ENCODE peak calls at places on chromosomes 16 and 17, in seven cellular contexts. One of them, this sample, is unnamed.

GRCh38 chr17:50815400-50815799 is 20.0 kb upstream of the WFIKKN2 start:
- DNase-seq in activated CD8-positive, alpha-beta memory T cell treated with anti-CD3 and anti-CD28 coated beads, Interleukin-2, amount 50 U/mL, for 48 hours: no peak
- DNase-seq in M059J: no peak
- DNase-seq in activated T-cell treated with anti-CD3 and anti-CD28 coated beads for 24 hours: no peak
- DNase-seq in GF-D8: no peak
- DNase-seq in stimulated activated CD4-positive, alpha-beta T cell treated with anti-CD3 and anti-CD28 coated beads, TNF-alpha, amount 100 ng/mL, for 4 hours: no peak
- DNase-seq in body of pancreas: no peak
- DNase-seq in this sample: no peak

GRCh38 chr17:79044462-79044861 is 20.5 kb downstream of the C1QTNF1 start:
- DNase-seq in activated CD8-positive, alpha-beta memory T cell treated with anti-CD3 and anti-CD28 coated beads, Interleukin-2, amount 50 U/mL, for 48 hours: no peak
- DNase-seq in M059J: no peak
- DNase-seq in activated T-cell treated with anti-CD3 and anti-CD28 coated beads for 24 hours: no peak
- DNase-seq in GF-D8: no peak
- DNase-seq in stimulated activated CD4-positive, alpha-beta T cell treated with anti-CD3 and anti-CD28 coated beads, TNF-alpha, amount 100 ng/mL, for 4 hours: no peak
- DNase-seq in body of pancreas: no peak
- DNase-seq in this sample: no peak

GRCh38 chr16:29007865-29008593 is 23.2 kb downstream of the LAT start:
- DNase-seq in activated CD8-positive, alpha-beta memory T cell treated with anti-CD3 and anti-CD28 coated beads, Interleukin-2, amount 50 U/mL, for 48 hours: peak; percentile 80
- DNase-seq in M059J: peak; percentile 81
- DNase-seq in activated T-cell treated with anti-CD3 and anti-CD28 coated beads for 24 hours: peak; percentile 70
- DNase-seq in GF-D8: no peak
- DNase-seq in stimulated activated CD4-positive, alpha-beta T cell treated with anti-CD3 and anti-CD28 coated beads, TNF-alpha, amount 100 ng/mL, for 4 hours: peak; percentile 63
- DNase-seq in body of pancreas: no peak
- DNase-seq in this sample: peak; percentile 98

GRCh38 chr17:51046527-51047384 is 73.9 kb downstream of the SPAG9 start:
- DNase-seq in activated CD8-positive, alpha-beta memory T cell treated with anti-CD3 and anti-CD28 coated beads, Interleukin-2, amount 50 U/mL, for 48 hours: no peak
- DNase-seq in M059J: peak; percentile 64
- DNase-seq in activated T-cell treated with anti-CD3 and anti-CD28 coated beads for 24 hours: no peak
- DNase-seq in GF-D8: no peak
- DNase-seq in stimulated activated CD4-positive, alpha-beta T cell treated with anti-CD3 and anti-CD28 coated beads, TNF-alpha, amount 100 ng/mL, for 4 hours: no peak
- DNase-seq in body of pancreas: peak; percentile 62
- DNase-seq in this sample: peak; percentile 92

GRCh38 chr17:50412188-50412732 is 13.8 kb upstream of the ACSF2 start:
- DNase-seq in activated CD8-positive, alpha-beta memory T cell treated with anti-CD3 and anti-CD28 coated beads, Interleukin-2, amount 50 U/mL, for 48 hours: no peak
- DNase-seq in M059J: no peak
- DNase-seq in activated T-cell treated with anti-CD3 and anti-CD28 coated beads for 24 hours: no peak
- DNase-seq in GF-D8: no peak
- DNase-seq in stimulated activated CD4-positive, alpha-beta T cell treated with anti-CD3 and anti-CD28 coated beads, TNF-alpha, amount 100 ng/mL, for 4 hours: no peak
- DNase-seq in body of pancreas: no peak
- DNase-seq in this sample: no peak

GRCh38 chr16:17070882-17071592 is 399.7 kb downstream of the XYLT1 start:
- DNase-seq in activated CD8-positive, alpha-beta memory T cell treated with anti-CD3 and anti-CD28 coated beads, Interleukin-2, amount 50 U/mL, for 48 hours: peak; percentile 81
- DNase-seq in M059J: peak; percentile 13
- DNase-seq in activated T-cell treated with anti-CD3 and anti-CD28 coated beads for 24 hours: peak; percentile 78
- DNase-seq in GF-D8: no peak
- DNase-seq in stimulated activated CD4-positive, alpha-beta T cell treated with anti-CD3 and anti-CD28 coated beads, TNF-alpha, amount 100 ng/mL, for 4 hours: peak; percentile 77
- DNase-seq in body of pancreas: peak; percentile 46
- DNase-seq in this sample: peak; percentile 2

GRCh38 chr16:14302399-14303181 is 231.5 kb downstream of the MRTFB start:
- DNase-seq in activated CD8-positive, alpha-beta memory T cell treated with anti-CD3 and anti-CD28 coated beads, Interleukin-2, amount 50 U/mL, for 48 hours: no peak
- DNase-seq in M059J: peak; percentile 25
- DNase-seq in activated T-cell treated with anti-CD3 and anti-CD28 coated beads for 24 hours: no peak
- DNase-seq in GF-D8: no peak
- DNase-seq in stimulated activated CD4-positive, alpha-beta T cell treated with anti-CD3 and anti-CD28 coated beads, TNF-alpha, amount 100 ng/mL, for 4 hours: no peak
- DNase-seq in body of pancreas: no peak
- DNase-seq in this sample: no peak

GRCh38 chr17:15377608-15378007 is 36.2 kb upstream of the TEKT3 start:
- DNase-seq in activated CD8-positive, alpha-beta memory T cell treated with anti-CD3 and anti-CD28 coated beads, Interleukin-2, amount 50 U/mL, for 48 hours: no peak
- DNase-seq in M059J: peak; percentile 84
- DNase-seq in activated T-cell treated with anti-CD3 and anti-CD28 coated beads for 24 hours: no peak
- DNase-seq in GF-D8: no peak
- DNase-seq in stimulated activated CD4-positive, alpha-beta T cell treated with anti-CD3 and anti-CD28 coated beads, TNF-alpha, amount 100 ng/mL, for 4 hours: no peak
- DNase-seq in body of pancreas: peak; percentile 52
- DNase-seq in this sample: peak; percentile 12

GRCh38 chr17:35731932-35732805 is 730 bp downstream of the RASL10B start:
- DNase-seq in activated CD8-positive, alpha-beta memory T cell treated with anti-CD3 and anti-CD28 coated beads, Interleukin-2, amount 50 U/mL, for 48 hours: peak; percentile 53
- DNase-seq in M059J: no peak
- DNase-seq in activated T-cell treated with anti-CD3 and anti-CD28 coated beads for 24 hours: no peak
- DNase-seq in GF-D8: no peak
- DNase-seq in stimulated activated CD4-positive, alpha-beta T cell treated with anti-CD3 and anti-CD28 coated beads, TNF-alpha, amount 100 ng/mL, for 4 hours: no peak
- DNase-seq in body of pancreas: peak; percentile 39
- DNase-seq in this sample: no peak

GRCh38 chr17:82846061-82846691 is 6.4 kb upstream of the ZNF750 start:
- DNase-seq in activated CD8-positive, alpha-beta memory T cell treated with anti-CD3 and anti-CD28 coated beads, Interleukin-2, amount 50 U/mL, for 48 hours: no peak
- DNase-seq in M059J: no peak
- DNase-seq in activated T-cell treated with anti-CD3 and anti-CD28 coated beads for 24 hours: no peak
- DNase-seq in GF-D8: no peak
- DNase-seq in stimulated activated CD4-positive, alpha-beta T cell treated with anti-CD3 and anti-CD28 coated beads, TNF-alpha, amount 100 ng/mL, for 4 hours: no peak
- DNase-seq in body of pancreas: no peak
- DNase-seq in this sample: no peak

GRCh38 chr16:89242795-89243200 is 25.3 kb downstream of the ZNF778 start:
- DNase-seq in activated CD8-positive, alpha-beta memory T cell treated with anti-CD3 and anti-CD28 coated beads, Interleukin-2, amount 50 U/mL, for 48 hours: no peak
- DNase-seq in M059J: no peak
- DNase-seq in activated T-cell treated with anti-CD3 and anti-CD28 coated beads for 24 hours: no peak
- DNase-seq in GF-D8: no peak
- DNase-seq in stimulated activated CD4-positive, alpha-beta T cell treated with anti-CD3 and anti-CD28 coated beads, TNF-alpha, amount 100 ng/mL, for 4 hours: no peak
- DNase-seq in body of pancreas: no peak
- DNase-seq in this sample: no peak

GRCh38 chr17:1929896-1930750 is 95.0 kb downstream of the RTN4RL1 start:
- DNase-seq in activated CD8-positive, alpha-beta memory T cell treated with anti-CD3 and anti-CD28 coated beads, Interleukin-2, amount 50 U/mL, for 48 hours: no peak
- DNase-seq in M059J: no peak
- DNase-seq in activated T-cell treated with anti-CD3 and anti-CD28 coated beads for 24 hours: no peak
- DNase-seq in GF-D8: no peak
- DNase-seq in stimulated activated CD4-positive, alpha-beta T cell treated with anti-CD3 and anti-CD28 coated beads, TNF-alpha, amount 100 ng/mL, for 4 hours: no peak
- DNase-seq in body of pancreas: no peak
- DNase-seq in this sample: no peak

GRCh38 chr17:76556759-76557367 is 17.0 kb downstream of the PRCD start:
- DNase-seq in activated CD8-positive, alpha-beta memory T cell treated with anti-CD3 and anti-CD28 coated beads, Interleukin-2, amount 50 U/mL, for 48 hours: no peak
- DNase-seq in M059J: no peak
- DNase-seq in activated T-cell treated with anti-CD3 and anti-CD28 coated beads for 24 hours: peak; percentile 20
- DNase-seq in GF-D8: peak; percentile 59
- DNase-seq in stimulated activated CD4-positive, alpha-beta T cell treated with anti-CD3 and anti-CD28 coated beads, TNF-alpha, amount 100 ng/mL, for 4 hours: no peak
- DNase-seq in body of pancreas: no peak
- DNase-seq in this sample: peak; percentile 64

GRCh38 chr16:3752984-3753383 is 35.7 kb upstream of the TRAP1 start:
- DNase-seq in activated CD8-positive, alpha-beta memory T cell treated with anti-CD3 and anti-CD28 coated beads, Interleukin-2, amount 50 U/mL, for 48 hours: no peak
- DNase-seq in M059J: no peak
- DNase-seq in activated T-cell treated with anti-CD3 and anti-CD28 coated beads for 24 hours: no peak
- DNase-seq in GF-D8: no peak
- DNase-seq in stimulated activated CD4-positive, alpha-beta T cell treated with anti-CD3 and anti-CD28 coated beads, TNF-alpha, amount 100 ng/mL, for 4 hours: no peak
- DNase-seq in body of pancreas: no peak
- DNase-seq in this sample: no peak

GRCh38 chr17:49407981-49408501 is 6.6 kb downstream of the PHB1 start:
- DNase-seq in activated CD8-positive, alpha-beta memory T cell treated with anti-CD3 and anti-CD28 coated beads, Interleukin-2, amount 50 U/mL, for 48 hours: peak; percentile 95
- DNase-seq in M059J: peak; percentile 32
- DNase-seq in activated T-cell treated with anti-CD3 and anti-CD28 coated beads for 24 hours: peak; percentile 79
- DNase-seq in GF-D8: peak; percentile 35
- DNase-seq in stimulated activated CD4-positive, alpha-beta T cell treated with anti-CD3 and anti-CD28 coated beads, TNF-alpha, amount 100 ng/mL, for 4 hours: peak; percentile 68
- DNase-seq in body of pancreas: peak; percentile 92
- DNase-seq in this sample: peak; percentile 49

GRCh38 chr17:2796164-2797140 is at the start of gene RAP1GAP2:
- DNase-seq in activated CD8-positive, alpha-beta memory T cell treated with anti-CD3 and anti-CD28 coated beads, Interleukin-2, amount 50 U/mL, for 48 hours: peak; percentile 70
- DNase-seq in M059J: no peak
- DNase-seq in activated T-cell treated with anti-CD3 and anti-CD28 coated beads for 24 hours: peak; percentile 44
- DNase-seq in GF-D8: peak; percentile 82
- DNase-seq in stimulated activated CD4-positive, alpha-beta T cell treated with anti-CD3 and anti-CD28 coated beads, TNF-alpha, amount 100 ng/mL, for 4 hours: peak; percentile 35
- DNase-seq in body of pancreas: no peak
- DNase-seq in this sample: no peak

GRCh38 chr16:9090101-9090959 is 1.1 kb upstream of the HAPSTR1 start:
- DNase-seq in activated CD8-positive, alpha-beta memory T cell treated with anti-CD3 and anti-CD28 coated beads, Interleukin-2, amount 50 U/mL, for 48 hours: peak; percentile 77
- DNase-seq in M059J: no peak
- DNase-seq in activated T-cell treated with anti-CD3 and anti-CD28 coated beads for 24 hours: peak; percentile 32
- DNase-seq in GF-D8: no peak
- DNase-seq in stimulated activated CD4-positive, alpha-beta T cell treated with anti-CD3 and anti-CD28 coated beads, TNF-alpha, amount 100 ng/mL, for 4 hours: peak; percentile 31
- DNase-seq in body of pancreas: peak; percentile 36
- DNase-seq in this sample: no peak

GRCh38 chr17:330993-331701 is 21.5 kb downstream of the RPH3AL start:
- DNase-seq in activated CD8-positive, alpha-beta memory T cell treated with anti-CD3 and anti-CD28 coated beads, Interleukin-2, amount 50 U/mL, for 48 hours: no peak
- DNase-seq in M059J: no peak
- DNase-seq in activated T-cell treated with anti-CD3 and anti-CD28 coated beads for 24 hours: no peak
- DNase-seq in GF-D8: no peak
- DNase-seq in stimulated activated CD4-positive, alpha-beta T cell treated with anti-CD3 and anti-CD28 coated beads, TNF-alpha, amount 100 ng/mL, for 4 hours: no peak
- DNase-seq in body of pancreas: peak; percentile 57
- DNase-seq in this sample: no peak

GRCh38 chr16:13727943-13728342 is 192.0 kb upstream of the ERCC4 start:
- DNase-seq in activated CD8-positive, alpha-beta memory T cell treated with anti-CD3 and anti-CD28 coated beads, Interleukin-2, amount 50 U/mL, for 48 hours: no peak
- DNase-seq in M059J: no peak
- DNase-seq in activated T-cell treated with anti-CD3 and anti-CD28 coated beads for 24 hours: no peak
- DNase-seq in GF-D8: no peak
- DNase-seq in stimulated activated CD4-positive, alpha-beta T cell treated with anti-CD3 and anti-CD28 coated beads, TNF-alpha, amount 100 ng/mL, for 4 hours: no peak
- DNase-seq in body of pancreas: no peak
- DNase-seq in this sample: no peak

GRCh38 chr17:17929655-17930380 is 42.4 kb downstream of the TOM1L2 start:
- DNase-seq in activated CD8-positive, alpha-beta memory T cell treated with anti-CD3 and anti-CD28 coated beads, Interleukin-2, amount 50 U/mL, for 48 hours: no peak
- DNase-seq in M059J: peak; percentile 21
- DNase-seq in activated T-cell treated with anti-CD3 and anti-CD28 coated beads for 24 hours: no peak
- DNase-seq in GF-D8: no peak
- DNase-seq in stimulated activated CD4-positive, alpha-beta T cell treated with anti-CD3 and anti-CD28 coated beads, TNF-alpha, amount 100 ng/mL, for 4 hours: no peak
- DNase-seq in body of pancreas: no peak
- DNase-seq in this sample: no peak

GRCh38 chr17:73224663-73225305 is 31.9 kb downstream of the COG1 start:
- DNase-seq in activated CD8-positive, alpha-beta memory T cell treated with anti-CD3 and anti-CD28 coated beads, Interleukin-2, amount 50 U/mL, for 48 hours: no peak
- DNase-seq in M059J: no peak
- DNase-seq in activated T-cell treated with anti-CD3 and anti-CD28 coated beads for 24 hours: no peak
- DNase-seq in GF-D8: no peak
- DNase-seq in stimulated activated CD4-positive, alpha-beta T cell treated with anti-CD3 and anti-CD28 coated beads, TNF-alpha, amount 100 ng/mL, for 4 hours: no peak
- DNase-seq in body of pancreas: no peak
- DNase-seq in this sample: no peak

GRCh38 chr16:23650674-23651073 is 9.4 kb downstream of the DCTN5 start:
- DNase-seq in activated CD8-positive, alpha-beta memory T cell treated with anti-CD3 and anti-CD28 coated beads, Interleukin-2, amount 50 U/mL, for 48 hours: no peak
- DNase-seq in M059J: peak; percentile 36
- DNase-seq in activated T-cell treated with anti-CD3 and anti-CD28 coated beads for 24 hours: no peak
- DNase-seq in GF-D8: no peak
- DNase-seq in stimulated activated CD4-positive, alpha-beta T cell treated with anti-CD3 and anti-CD28 coated beads, TNF-alpha, amount 100 ng/mL, for 4 hours: no peak
- DNase-seq in body of pancreas: no peak
- DNase-seq in this sample: peak; percentile 26

GRCh38 chr17:80720624-80721577 is 176.3 kb downstream of the RPTOR start:
- DNase-seq in activated CD8-positive, alpha-beta memory T cell treated with anti-CD3 and anti-CD28 coated beads, Interleukin-2, amount 50 U/mL, for 48 hours: peak; percentile 68
- DNase-seq in M059J: peak; percentile 20
- DNase-seq in activated T-cell treated with anti-CD3 and anti-CD28 coated beads for 24 hours: peak; percentile 56
- DNase-seq in GF-D8: no peak
- DNase-seq in stimulated activated CD4-positive, alpha-beta T cell treated with anti-CD3 and anti-CD28 coated beads, TNF-alpha, amount 100 ng/mL, for 4 hours: peak; percentile 62
- DNase-seq in body of pancreas: peak; percentile 27
- DNase-seq in this sample: peak; percentile 89

GRCh38 chr17:41800601-41801373 is 11.0 kb downstream of the P3H4 start:
- DNase-seq in activated CD8-positive, alpha-beta memory T cell treated with anti-CD3 and anti-CD28 coated beads, Interleukin-2, amount 50 U/mL, for 48 hours: no peak
- DNase-seq in M059J: no peak
- DNase-seq in activated T-cell treated with anti-CD3 and anti-CD28 coated beads for 24 hours: no peak
- DNase-seq in GF-D8: no peak
- DNase-seq in stimulated activated CD4-positive, alpha-beta T cell treated with anti-CD3 and anti-CD28 coated beads, TNF-alpha, amount 100 ng/mL, for 4 hours: no peak
- DNase-seq in body of pancreas: no peak
- DNase-seq in this sample: peak; percentile 50

GRCh38 chr16:67555795-67556212 is 6.5 kb upstream of the CTCF start:
- DNase-seq in activated CD8-positive, alpha-beta memory T cell treated with anti-CD3 and anti-CD28 coated beads, Interleukin-2, amount 50 U/mL, for 48 hours: no peak
- DNase-seq in M059J: peak; percentile 82
- DNase-seq in activated T-cell treated with anti-CD3 and anti-CD28 coated beads for 24 hours: no peak
- DNase-seq in GF-D8: peak; percentile 15
- DNase-seq in stimulated activated CD4-positive, alpha-beta T cell treated with anti-CD3 and anti-CD28 coated beads, TNF-alpha, amount 100 ng/mL, for 4 hours: no peak
- DNase-seq in body of pancreas: no peak
- DNase-seq in this sample: peak; percentile 70

GRCh38 chr16:66176111-66176510 is 190.4 kb upstream of the CDH5 start:
- DNase-seq in activated CD8-positive, alpha-beta memory T cell treated with anti-CD3 and anti-CD28 coated beads, Interleukin-2, amount 50 U/mL, for 48 hours: no peak
- DNase-seq in M059J: no peak
- DNase-seq in activated T-cell treated with anti-CD3 and anti-CD28 coated beads for 24 hours: no peak
- DNase-seq in GF-D8: no peak
- DNase-seq in stimulated activated CD4-positive, alpha-beta T cell treated with anti-CD3 and anti-CD28 coated beads, TNF-alpha, amount 100 ng/mL, for 4 hours: no peak
- DNase-seq in body of pancreas: no peak
- DNase-seq in this sample: no peak

GRCh38 chr17:64066709-64067108 is 46.3 kb upstream of the ICAM2 start:
- DNase-seq in activated CD8-positive, alpha-beta memory T cell treated with anti-CD3 and anti-CD28 coated beads, Interleukin-2, amount 50 U/mL, for 48 hours: no peak
- DNase-seq in M059J: no peak
- DNase-seq in activated T-cell treated with anti-CD3 and anti-CD28 coated beads for 24 hours: no peak
- DNase-seq in GF-D8: no peak
- DNase-seq in stimulated activated CD4-positive, alpha-beta T cell treated with anti-CD3 and anti-CD28 coated beads, TNF-alpha, amount 100 ng/mL, for 4 hours: peak; percentile 19
- DNase-seq in body of pancreas: no peak
- DNase-seq in this sample: no peak

GRCh38 chr17:83125515-83126274 is 46.3 kb downstream of the METRNL start:
- DNase-seq in activated CD8-positive, alpha-beta memory T cell treated with anti-CD3 and anti-CD28 coated beads, Interleukin-2, amount 50 U/mL, for 48 hours: peak; percentile 56
- DNase-seq in M059J: no peak
- DNase-seq in activated T-cell treated with anti-CD3 and anti-CD28 coated beads for 24 hours: no peak
- DNase-seq in GF-D8: peak; percentile 87
- DNase-seq in stimulated activated CD4-positive, alpha-beta T cell treated with anti-CD3 and anti-CD28 coated beads, TNF-alpha, amount 100 ng/mL, for 4 hours: no peak
- DNase-seq in body of pancreas: no peak
- DNase-seq in this sample: peak; percentile 29

GRCh38 chr16:2337431-2338296 is 2.9 kb downstream of the ABCA3 start:
- DNase-seq in activated CD8-positive, alpha-beta memory T cell treated with anti-CD3 and anti-CD28 coated beads, Interleukin-2, amount 50 U/mL, for 48 hours: no peak
- DNase-seq in M059J: no peak
- DNase-seq in activated T-cell treated with anti-CD3 and anti-CD28 coated beads for 24 hours: no peak
- DNase-seq in GF-D8: no peak
- DNase-seq in stimulated activated CD4-positive, alpha-beta T cell treated with anti-CD3 and anti-CD28 coated beads, TNF-alpha, amount 100 ng/mL, for 4 hours: no peak
- DNase-seq in body of pancreas: no peak
- DNase-seq in this sample: no peak

GRCh38 chr17:32763855-32764439 is 113.0 kb downstream of the MYO1D start:
- DNase-seq in activated CD8-positive, alpha-beta memory T cell treated with anti-CD3 and anti-CD28 coated beads, Interleukin-2, amount 50 U/mL, for 48 hours: no peak
- DNase-seq in M059J: no peak
- DNase-seq in activated T-cell treated with anti-CD3 and anti-CD28 coated beads for 24 hours: no peak
- DNase-seq in GF-D8: no peak
- DNase-seq in stimulated activated CD4-positive, alpha-beta T cell treated with anti-CD3 and anti-CD28 coated beads, TNF-alpha, amount 100 ng/mL, for 4 hours: no peak
- DNase-seq in body of pancreas: no peak
- DNase-seq in this sample: no peak

GRCh38 chr16:3259097-3259496 is 2.7 kb upstream of the MEFV start:
- DNase-seq in activated CD8-positive, alpha-beta memory T cell treated with anti-CD3 and anti-CD28 coated beads, Interleukin-2, amount 50 U/mL, for 48 hours: no peak
- DNase-seq in M059J: peak; percentile 16
- DNase-seq in activated T-cell treated with anti-CD3 and anti-CD28 coated beads for 24 hours: no peak
- DNase-seq in GF-D8: peak; percentile 89
- DNase-seq in stimulated activated CD4-positive, alpha-beta T cell treated with anti-CD3 and anti-CD28 coated beads, TNF-alpha, amount 100 ng/mL, for 4 hours: no peak
- DNase-seq in body of pancreas: no peak
- DNase-seq in this sample: peak; percentile 44